ENCODE peak calls at places on chromosome 19, in seven cellular contexts. G, F, Z, T, R, W and C are unnamed samples.

GRCh38 chr19:58538257-58539168 is 5.4 kb upstream of the TRIM28 start:
- DNase-seq in Z (peak), F (peak), R (peak), W (no peak), T (no peak), G (no peak), C (no peak)

GRCh38 chr19:38547446-38547845 is 70.3 kb downstream of the MAP4K1 start:
- DNase-seq in R (no peak), T (no peak), Z (no peak), F (no peak), G (no peak), W (no peak), C (no peak)

GRCh38 chr19:14369399-14370168 is 11.7 kb upstream of the ADGRE5 start:
- DNase-seq in R (peak), Z (no peak), T (no peak), F (no peak), G (peak), W (no peak), C (no peak)

GRCh38 chr19:4971424-4971793 is 2.5 kb downstream of the KDM4B start:
- DNase-seq in R (peak), T (peak), F (no peak), W (peak), Z (peak), G (no peak), C (no peak)

GRCh38 chr19:48961673-48962028 is 3.5 kb upstream of the FTL start:
- DNase-seq in F (no peak), T (no peak), R (no peak), G (no peak), Z (no peak), W (no peak), C (no peak)

GRCh38 chr19:33407140-33407551 is 33.6 kb downstream of the CEBPG start:
- DNase-seq in Z (no peak), R (no peak), G (no peak), T (no peak), F (no peak), W (no peak), C (no peak)

GRCh38 chr19:45638930-45639729 is at the start of gene EML2:
- DNase-seq in W (peak), F (peak), Z (peak), G (no peak), R (peak), T (peak), C (no peak)

GRCh38 chr19:33350538-33351309 is 22.8 kb upstream of the CEBPG start:
- DNase-seq in R (peak), T (no peak), F (no peak), W (peak), G (peak), Z (no peak), C (peak)

GRCh38 chr19:44839272-44839671 is 6.8 kb upstream of the NECTIN2 start:
- DNase-seq in Z (no peak), R (no peak), W (no peak), F (no peak), T (no peak), G (no peak), C (no peak)

GRCh38 chr19:16619456-16619855 is 8.5 kb downstream of the MED26 start:
- DNase-seq in G (no peak), T (no peak), W (no peak), R (no peak), F (peak), Z (no peak), C (no peak)

GRCh38 chr19:19624032-19624570 is 3.9 kb downstream of the LPAR2 start:
- DNase-seq in Z (no peak), W (no peak), F (no peak), R (no peak), G (no peak), T (no peak), C (no peak)

GRCh38 chr19:51311388-51312257 is at the start of gene IGLON5:
- DNase-seq in T (peak), G (no peak), R (no peak), W (no peak), Z (peak), F (no peak), C (no peak)

GRCh38 chr19:57803594-57804325 is 11.0 kb downstream of the ZNF552 start:
- DNase-seq in T (no peak), F (no peak), R (peak), Z (peak), G (peak), W (peak), C (peak)

GRCh38 chr19:46056536-46056935 is 15.7 kb upstream of the IGFL4 start:
- DNase-seq in Z (no peak), T (no peak), W (no peak), R (no peak), F (no peak), G (no peak), C (no peak)

GRCh38 chr19:19342086-19343015 is 21.7 kb downstream of the MAU2 start:
- DNase-seq in Z (peak), F (peak), G (peak), T (peak), R (peak), W (peak), C (no peak)

GRCh38 chr19:43465468-43466120 is at the start of gene LYPD3:
- DNase-seq in G (peak), F (no peak), R (peak), T (no peak), Z (no peak), W (peak), C (no peak)

GRCh38 chr19:50178859-50179537 is 15.9 kb upstream of the IZUMO2 start:
- DNase-seq in F (no peak), T (no peak), Z (no peak), G (no peak), R (no peak), W (no peak), C (no peak)
- H3K4me3 ChIP-seq in F (no peak), T (no peak), Z (no peak), G (no peak), R (no peak), W (no peak), C (no peak)

GRCh38 chr19:1287622-1288527 is 2.2 kb downstream of the EFNA2 start:
- DNase-seq in G (no peak), Z (no peak), W (no peak), T (no peak), R (no peak), F (no peak), C (no peak)

GRCh38 chr19:1284979-1285736 is 515 bp upstream of the EFNA2 start:
- DNase-seq in T (no peak), R (no peak), Z (no peak), W (no peak), F (no peak), G (no peak), C (no peak)

GRCh38 chr19:1286859-1287621 is 1.4 kb downstream of the EFNA2 start:
- DNase-seq in T (no peak), G (no peak), F (no peak), Z (no peak), R (no peak), W (no peak), C (no peak)

GRCh38 chr19:1285737-1286360 is at the start of gene EFNA2:
- DNase-seq in T (no peak), F (no peak), G (no peak), Z (no peak), W (no peak), R (no peak), C (no peak)

GRCh38 chr19:1286451-1286858 is 782 bp downstream of the EFNA2 start:
- DNase-seq in R (no peak), G (no peak), Z (no peak), F (no peak), W (no peak), T (no peak), C (no peak)
- H3K4me3 ChIP-seq in R (no peak), G (no peak), Z (peak), F (peak), W (no peak), T (no peak), C (peak)

GRCh38 chr19:35410487-35410886 is 37.6 kb upstream of the FFAR2 start:
- DNase-seq in G (no peak), W (no peak), R (no peak), T (no peak), F (no peak), Z (no peak), C (no peak)

GRCh38 chr19:35404879-35405622 is 34.2 kb downstream of the GPR42 start:
- DNase-seq in G (peak), F (no peak), T (no peak), Z (peak), W (peak), R (peak), C (peak)

GRCh38 chr19:35409191-35409590 is 38.3 kb downstream of the GPR42 start:
- DNase-seq in T (no peak), R (no peak), W (no peak), F (no peak), Z (no peak), G (no peak), C (no peak)

GRCh38 chr19:35407619-35408018 is 36.8 kb downstream of the GPR42 start:
- DNase-seq in G (no peak), R (no peak), F (no peak), T (no peak), W (no peak), Z (no peak), C (no peak)

GRCh38 chr19:35408284-35409171 is 37.7 kb downstream of the GPR42 start:
- DNase-seq in R (no peak), G (no peak), T (no peak), W (no peak), F (no peak), Z (no peak), C (no peak)
- H3K4me3 ChIP-seq in R (no peak), G (no peak), T (no peak), W (no peak), F (no peak), Z (no peak), C (no peak)

GRCh38 chr19:6739884-6740588 is 556 bp downstream of the TRIP10 start:
- DNase-seq in R (no peak), W (peak), Z (no peak), F (peak), T (no peak), G (peak), C (no peak)
- H3K4me3 ChIP-seq in R (peak), W (peak), Z (peak), F (peak), T (peak), G (peak), C (peak)

GRCh38 chr19:1236566-1236965 is 1.2 kb downstream of the CBARP start:
- DNase-seq in R (no peak), W (no peak), F (no peak), Z (no peak), G (no peak), T (no peak), C (no peak)

GRCh38 chr19:1234670-1235380 is 3.0 kb downstream of the CBARP start:
- DNase-seq in W (no peak), T (no peak), R (no peak), Z (no peak), F (no peak), G (no peak), C (no peak)

GRCh38 chr19:1234041-1234669 is 3.6 kb downstream of the CBARP start:
- DNase-seq in R (no peak), W (no peak), F (no peak), Z (no peak), G (no peak), T (no peak), C (no peak)

GRCh38 chr19:1237027-1237659 is 662 bp downstream of the CBARP start:
- DNase-seq in W (peak), R (no peak), T (no peak), G (no peak), Z (no peak), F (no peak), C (no peak)

DNA sequence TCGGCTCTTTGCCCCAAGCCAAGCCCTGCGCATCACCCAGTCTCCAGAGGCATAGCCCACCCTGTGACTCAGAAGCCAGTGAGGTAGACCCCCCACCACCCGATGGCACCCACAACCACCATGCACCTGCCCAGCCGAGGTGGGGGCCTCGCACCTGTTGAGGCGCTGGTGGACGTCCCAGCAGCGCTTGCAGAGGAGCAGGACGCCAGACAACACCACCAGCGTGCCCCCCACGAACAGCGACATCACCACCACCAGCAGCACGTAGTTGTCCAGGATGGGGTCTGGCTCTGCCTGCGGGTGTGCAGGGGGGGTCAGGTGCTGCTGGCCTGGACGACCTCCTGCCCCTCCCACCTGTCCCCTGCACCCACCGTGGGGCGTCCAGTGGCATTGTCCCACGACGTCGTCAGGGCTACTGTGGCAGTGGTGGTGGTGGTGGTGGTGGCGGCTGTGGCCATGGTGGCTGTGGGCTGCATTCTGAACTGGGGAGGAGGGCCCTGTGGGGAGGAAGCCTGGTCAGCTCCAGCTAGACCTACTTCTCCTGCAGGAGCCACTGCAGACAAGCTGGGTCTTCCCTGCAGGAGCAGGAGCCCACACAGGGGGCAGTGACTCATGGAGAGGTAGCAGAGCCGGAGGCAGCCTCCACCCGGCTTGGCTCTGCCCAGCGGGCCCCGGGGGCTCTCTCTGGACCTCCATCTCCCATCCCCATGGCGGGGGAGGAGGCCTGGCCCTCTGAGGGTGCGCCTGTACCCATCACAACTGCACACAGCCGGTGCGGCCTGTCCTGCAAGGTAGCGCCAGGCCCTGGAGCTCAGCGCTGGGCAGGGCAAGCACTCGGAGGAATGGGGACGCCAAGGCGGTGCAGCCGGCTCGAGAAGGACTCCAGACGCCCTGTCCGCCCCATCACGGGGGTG is 1.9 kb downstream of the CBARP start:
- DNase-seq in G (no peak), W (no peak), R (no peak), Z (no peak), F (no peak), T (no peak), C (no peak)
- H3K4me3 ChIP-seq in G (no peak), W (peak), R (peak), Z (peak), F (no peak), T (peak), C (peak)

DNA sequence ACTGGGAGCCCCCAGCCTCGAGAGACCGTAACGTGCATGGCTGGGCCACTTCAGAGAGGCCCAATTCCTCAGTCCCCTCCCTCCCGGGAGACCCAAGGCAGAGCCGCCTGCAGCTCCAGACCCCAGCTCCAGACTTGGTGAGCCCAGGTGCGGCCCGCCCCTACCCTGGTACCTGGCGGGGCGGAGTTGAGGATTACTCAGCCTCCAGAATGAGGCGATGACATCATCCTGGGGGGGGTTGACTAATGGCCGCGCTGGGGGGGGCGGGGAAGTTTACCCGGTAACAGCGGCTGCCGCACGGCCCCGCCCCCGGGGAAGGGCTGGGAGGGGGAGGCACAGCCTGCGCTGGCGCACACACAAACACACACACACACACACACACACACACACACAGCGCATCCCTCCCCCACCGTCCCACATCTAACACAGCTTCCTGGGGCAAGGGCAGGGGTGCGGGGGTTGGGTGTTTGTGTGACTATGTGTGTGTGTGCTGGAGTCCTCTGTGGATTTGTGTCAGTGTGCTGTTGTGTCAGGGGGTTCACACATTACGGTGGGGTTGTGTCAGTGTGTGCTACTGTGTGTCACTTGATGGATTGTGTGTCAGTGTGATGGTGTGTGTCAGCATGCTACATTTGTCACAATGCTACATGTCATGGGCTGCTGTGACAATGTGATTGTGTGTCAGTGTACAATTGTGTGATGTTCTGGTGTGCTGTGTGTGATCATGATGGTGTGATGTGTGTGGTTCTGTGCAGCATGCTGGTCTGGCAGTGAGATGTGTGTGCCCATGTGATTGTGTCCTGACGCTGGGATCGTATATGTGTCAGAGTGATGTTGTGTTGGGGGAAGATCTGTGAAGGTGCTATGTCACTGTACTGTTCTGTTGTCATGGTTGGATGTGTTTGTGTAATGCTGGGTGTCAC is 10.3 kb upstream of the BBC3 start:
- DNase-seq in F (peak), T (peak), G (peak), W (peak), R (peak), Z (peak), C (peak)
- H3K4me3 ChIP-seq in F (no peak), T (peak), G (no peak), W (no peak), R (no peak), Z (no peak), C (no peak)

GRCh38 chr19:41532526-41532925 is 43.4 kb upstream of the CEACAM21 start:
- DNase-seq in F (no peak), G (no peak), R (no peak), T (no peak), W (no peak), Z (no peak), C (no peak)

GRCh38 chr19:41531438-41532311 is 44.3 kb upstream of the CEACAM21 start:
- DNase-seq in Z (peak), R (peak), F (peak), W (peak), G (peak), T (no peak), C (peak)

GRCh38 chr19:41529484-41530183 is 46.3 kb upstream of the CEACAM21 start:
- DNase-seq in W (no peak), R (no peak), Z (no peak), T (no peak), G (no peak), F (no peak), C (no peak)

GRCh38 chr19:41530184-41530534 is 45.8 kb upstream of the CEACAM21 start:
- DNase-seq in W (no peak), R (no peak), Z (no peak), G (no peak), T (no peak), F (no peak), C (no peak)

DNA sequence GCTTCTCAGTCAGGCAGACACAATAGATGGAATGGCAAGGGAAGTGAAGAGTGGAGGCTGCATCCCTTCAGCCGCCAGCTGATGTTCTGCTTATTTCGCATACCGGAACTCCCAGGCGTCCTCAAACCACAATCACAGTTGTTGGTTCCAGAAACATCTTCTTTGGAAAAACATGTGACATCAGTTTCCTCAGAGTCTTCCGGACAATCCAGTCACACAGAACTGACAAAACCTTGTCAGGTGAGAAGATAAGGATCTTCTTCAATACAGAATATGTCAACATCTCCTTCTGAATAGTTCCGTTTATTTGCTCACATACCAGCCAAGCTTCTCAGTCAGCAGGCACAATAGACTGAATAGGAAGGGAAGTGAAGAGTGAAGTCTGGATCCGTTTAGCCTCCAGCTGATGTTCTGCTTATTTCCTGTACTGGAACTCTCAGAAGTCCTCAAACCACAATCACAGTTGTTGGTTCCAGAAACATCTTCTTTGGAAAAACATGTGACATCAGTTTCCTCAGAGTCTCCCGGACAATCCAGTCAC is 45.1 kb upstream of the CEACAM21 start:
- DNase-seq in G (no peak), F (no peak), W (peak), Z (peak), R (peak), T (no peak), C (no peak)
- H3K4me3 ChIP-seq in G (no peak), F (peak), W (no peak), Z (peak), R (no peak), T (no peak), C (no peak)

GRCh38 chr19:30630289-30631034 is 258.3 kb downstream of the ZNF536 start:
- DNase-seq in T (no peak), W (no peak), F (no peak), Z (no peak), G (no peak), R (no peak), C (no peak)
- H3K4me3 ChIP-seq in T (no peak), W (no peak), F (no peak), Z (no peak), G (no peak), R (no peak), C (no peak)